ENCODE peak calls at places on chromosomes 2 and 18, in six cellular contexts. Q is activated T-helper 1 cell treated with Interleukin-2 at 50 U/mL for 16 hours; E is heart right ventricle; F is naive thymus-derived CD4-positive, alpha-beta T cell; D is HTR-8/SVneo; V is NCI-H1092 treated with DMSO at 0.1 percent for 48 hours. B is an unnamed sample.

GRCh38 chr18:40949138-40949949 is 1005.7 kb upstream of the PIK3C3 start:
- DNase-seq in Q (no peak), E (no peak), F (no peak), D (no peak), V (peak), B (no peak)

GRCh38 chr2:109647636-109648035 is 33.5 kb downstream of the SOWAHC start:
- DNase-seq in Q (no peak), E (no peak), F (no peak), D (peak), V (no peak), B (no peak)

GRCh38 chr2:152223997-152224396 is 48.4 kb upstream of the STAM2 start:
- DNase-seq in Q (no peak), E (peak), F (no peak), D (no peak), V (no peak), B (no peak)

GRCh38 chr2:68889500-68889899 is 18.3 kb upstream of the BMP10 start:
- DNase-seq in Q (no peak), E (no peak), F (no peak), D (no peak), V (no peak), B (no peak)

GRCh38 chr18:49447810-49448745 is 12.4 kb downstream of the DYM start:
- DNase-seq in Q (no peak), E (peak), F (peak), D (no peak), V (peak), B (peak)

GRCh38 chr18:31429623-31430022 is 17.9 kb upstream of the DSG3 start:
- DNase-seq in Q (no peak), E (no peak), F (no peak), D (no peak), V (no peak), B (no peak)

GRCh38 chr2:62578837-62579640 is 73.0 kb upstream of the TMEM17 start:
- DNase-seq in Q (no peak), E (no peak), F (no peak), D (no peak), V (no peak), B (no peak)

GRCh38 chr18:48828713-48829442 is 121.9 kb downstream of the SMAD7 start:
- DNase-seq in Q (no peak), E (peak), F (no peak), D (no peak), V (peak), B (no peak)

GRCh38 chr2:96539215-96539920 is 2.8 kb downstream of the ARID5A start:
- DNase-seq in Q (no peak), E (no peak), F (no peak), D (no peak), V (no peak), B (no peak)

GRCh38 chr2:132577693-132578092 is 92.3 kb downstream of the LYPD1 start:
- DNase-seq in Q (no peak), E (no peak), F (no peak), D (no peak), V (no peak), B (peak)

GRCh38 chr2:149221898-149222297 is 108.5 kb upstream of the LYPD6 start:
- DNase-seq in Q (no peak), E (no peak), F (no peak), D (no peak), V (no peak), B (no peak)

GRCh38 chr2:221844187-221844586 is 272.1 kb upstream of the EPHA4 start:
- DNase-seq in Q (no peak), E (no peak), F (no peak), D (no peak), V (peak), B (no peak)

GRCh38 chr2:239328306-239329191 is 72.3 kb downstream of the HDAC4 start:
- DNase-seq in Q (no peak), E (peak), F (no peak), D (no peak), V (no peak), B (peak)

GRCh38 chr18:55477537-55478300 is 110.3 kb downstream of the TCF4 start:
- DNase-seq in Q (no peak), E (no peak), F (no peak), D (peak), V (no peak), B (peak)

GRCh38 chr18:24656571-24656971 is 196.1 kb downstream of the HRH4 start:
- DNase-seq in Q (no peak), E (no peak), F (no peak), D (no peak), V (peak), B (no peak)

GRCh38 chr2:54454922-54455583 is 1.1 kb upstream of the SPTBN1 start:
- DNase-seq in Q (no peak), E (peak), F (no peak), D (no peak), V (no peak), B (peak)

B was measured in globus pallidus.